ENCODE peak calls at places on chromosomes 13 and 19, in four cellular contexts. Z is hypothalamus, D is GM23248, G is OCI-LY7. O is an unnamed sample.

GRCh38 chr13:44759723-44760360 is 183.7 kb upstream of the TSC22D1 start:
- DNase-seq in Z (no peak), D (no peak), G (no peak), O (no peak)

GRCh38 chr13:111346281-111346680 is 25.8 kb downstream of the TEX29 start:
- DNase-seq in Z (no peak), D (no peak), G (no peak), O (no peak)

GRCh38 chr13:78701383-78701782 is 42.4 kb upstream of the OBI1 start:
- DNase-seq in Z (no peak), D (no peak), G (no peak), O (no peak)

GRCh38 chr13:102704238-102704750 is 9.4 kb upstream of the METTL21C start:
- DNase-seq in Z (no peak), D (no peak), G (no peak), O (no peak)

GRCh38 chr19:1567116-1567847 is 843 bp downstream of the MEX3D start:
- DNase-seq in Z (no peak), D (peak), G (no peak), O (peak)

GRCh38 chr13:45292176-45292575 is 48.8 kb downstream of the TPT1 start:
- DNase-seq in Z (no peak), D (peak), G (no peak), O (no peak)

GRCh38 chr19:17303940-17304267 is 679 bp upstream of the ABHD8 start:
- DNase-seq in Z (peak), D (peak), G (no peak), O (no peak)

GRCh38 chr13:26867451-26868067 is 107.0 kb upstream of the GPR12 start:
- DNase-seq in Z (no peak), D (peak), G (peak), O (peak)

GRCh38 chr13:65560936-65561335 is 1669.2 kb downstream of the PCDH9 start:
- DNase-seq in Z (no peak), D (no peak), G (no peak), O (no peak)

GRCh38 chr19:5705552-5705951 is 14.4 kb downstream of the LONP1 start:
- DNase-seq in Z (no peak), D (no peak), G (no peak), O (no peak)

GRCh38 chr13:50187352-50188029 is 172.2 kb downstream of the KCNRG start:
- DNase-seq in Z (no peak), D (no peak), G (no peak), O (no peak)

GRCh38 chr19:2524840-2525723 is 49.2 kb downstream of the GADD45B start:
- DNase-seq in Z (peak), D (peak), G (no peak), O (peak)

GRCh38 chr19:55230780-55231179 is 2.2 kb upstream of the TMEM86B start:
- DNase-seq in Z (no peak), D (no peak), G (no peak), O (no peak)

GRCh38 chr13:100434010-100434763 is 154.4 kb downstream of the GGACT start:
- DNase-seq in Z (no peak), D (peak), G (no peak), O (peak)

GRCh38 chr13:59086147-59086546 is 1077.6 kb downstream of the DIAPH3 start:
- DNase-seq in Z (no peak), D (no peak), G (no peak), O (peak)

GRCh38 chr19:6087074-6087506 is 23.2 kb downstream of the RFX2 start:
- DNase-seq in Z (no peak), D (no peak), G (peak), O (no peak)

GRCh38 chr19:15464394-15465385 is at the start of gene RASAL3:
- DNase-seq in Z (no peak), D (no peak), G (peak), O (no peak)

GRCh38 chr13:96090240-96091101 is 564 bp downstream of the HS6ST3 start:
- DNase-seq in Z (no peak), D (peak), G (no peak), O (peak)

GRCh38 chr19:55473201-55473600 is 3.2 kb upstream of the ZNF628 start:
- DNase-seq in Z (no peak), D (no peak), G (no peak), O (no peak)

GRCh38 chr13:77048592-77048991 is 21.6 kb upstream of the FBXL3 start:
- DNase-seq in Z (no peak), D (no peak), G (no peak), O (no peak)